ENCODE peak calls at places on chromosomes 4 and X, in four cellular contexts. R is K562, M is A549, H is IMR-90. Z is an unnamed sample.
A peak's percentile ranks its signal among the peaks of the same experiment; 100 is the strongest.

GRCh38 chr4:87354168-87355102 is 31.8 kb upstream of the HSD17B13 start:
- DNase-seq in M (no peak), H (peak; percentile 42), R (no peak), Z (no peak)

GRCh38 chr4:7266525-7267292 is 74.4 kb downstream of the SORCS2 start:
- DNase-seq in M (peak; percentile 82), H (peak; percentile 92), R (no peak), Z (no peak)

GRCh38 chr4:76061421-76061820 is 13.1 kb upstream of the ART3 start:
- DNase-seq in H (no peak), R (no peak), M (no peak), Z (no peak)

GRCh38 chr4:102449751-102450352 is 51.3 kb upstream of the NFKB1 start:
- DNase-seq in H (peak; percentile 64), R (peak; percentile 64), M (peak; percentile 62), Z (peak; percentile 45)

GRCh38 chr4:8221476-8221875 is 22.4 kb downstream of the SH3TC1 start:
- DNase-seq in M (no peak), H (peak; percentile 10), R (no peak), Z (peak; percentile 46)

GRCh38 chr4:184732126-184732525 is 1.8 kb downstream of the CENPU start:
- DNase-seq in R (peak; percentile 9), H (peak; percentile 35), M (no peak), Z (no peak)

GRCh38 chr4:169311643-169312365 is 41.0 kb upstream of the SH3RF1 start:
- DNase-seq in R (peak; percentile 46), H (peak; percentile 59), M (peak; percentile 45), Z (peak; percentile 30)

GRCh38 chr4:3328814-3329663 is 36.2 kb downstream of the RGS12 start:
- DNase-seq in M (no peak), H (no peak), R (no peak), Z (no peak)

GRCh38 chrX:104270916-104271512 is 16.3 kb upstream of the ESX1 start:
- DNase-seq in M (peak; percentile 58), R (peak; percentile 33), H (peak; percentile 22), Z (no peak)

GRCh38 chrX:19810809-19811208 is 76.6 kb downstream of the SH3KBP1 start:
- DNase-seq in H (peak; percentile 48), R (no peak), M (no peak), Z (no peak)

GRCh38 chrX:23434356-23434884 is 99.8 kb downstream of the PTCHD1 start:
- DNase-seq in H (peak; percentile 2), R (no peak), M (no peak), Z (no peak)

GRCh38 chr4:154088741-154089140 is 299.9 kb upstream of the SFRP2 start:
- DNase-seq in M (no peak), R (no peak), H (no peak), Z (no peak)

GRCh38 chrX:131675596-131676194 is 131.8 kb downstream of the OR13H1 start:
- DNase-seq in R (peak; percentile 39), H (peak; percentile 1), M (peak; percentile 34), Z (no peak)

GRCh38 chr4:152041304-152041703 is 280.5 kb upstream of the GATB start:
- DNase-seq in M (no peak), R (no peak), H (no peak), Z (no peak)

GRCh38 chr4:133865606-133866327 is 335.8 kb downstream of the PABPC4L start:
- DNase-seq in H (peak; percentile 99), M (peak; percentile 61), R (peak; percentile 44), Z (no peak)

GRCh38 chr4:20760053-20760452 is 59.8 kb downstream of the PACRGL start:
- DNase-seq in M (peak; percentile 1), H (no peak), R (peak; percentile 49), Z (no peak)

GRCh38 chr4:185640809-185641675 is 105.7 kb upstream of the PDLIM3 start:
- DNase-seq in H (peak; percentile 82), R (peak; percentile 43), M (peak; percentile 70), Z (peak; percentile 12)

GRCh38 chrX:118182050-118182449 is 65.4 kb upstream of the KLHL13 start:
- DNase-seq in M (no peak), H (peak; percentile 15), R (no peak), Z (no peak)

GRCh38 chr4:87041142-87041541 is 106.3 kb downstream of the AFF1 start:
- DNase-seq in M (no peak), H (peak; percentile 52), R (no peak), Z (no peak)

GRCh38 chrX:41734530-41734929 is 10.5 kb downstream of the GPR82 start:
- DNase-seq in H (peak; percentile 20), M (peak; percentile 30), R (peak; percentile 37), Z (no peak)

GRCh38 chrX:49226946-49227345 is 6.2 kb downstream of the CACNA1F start:
- DNase-seq in H (no peak), R (no peak), M (no peak), Z (no peak)

GRCh38 chrX:115690554-115691216 is 129.7 kb downstream of the PLS3 start:
- DNase-seq in M (peak; percentile 69), R (peak; percentile 59), H (peak; percentile 79), Z (peak; percentile 23)

GRCh38 chrX:23792861-23793553 is 10.0 kb downstream of the SAT1 start:
- DNase-seq in H (no peak), R (no peak), M (no peak), Z (no peak)

GRCh38 chr4:1337376-1337831 is 9.6 kb upstream of the UVSSA start:
- DNase-seq in H (peak; percentile 51), M (no peak), R (peak; percentile 12), Z (no peak)

GRCh38 chr4:6277139-6277802 is 7.6 kb downstream of the WFS1 start:
- DNase-seq in M (no peak), R (no peak), H (no peak), Z (no peak)

GRCh38 chrX:122641826-122642225 is 542.3 kb upstream of the GRIA3 start:
- DNase-seq in M (no peak), H (no peak), R (no peak), Z (no peak)

DNA sequence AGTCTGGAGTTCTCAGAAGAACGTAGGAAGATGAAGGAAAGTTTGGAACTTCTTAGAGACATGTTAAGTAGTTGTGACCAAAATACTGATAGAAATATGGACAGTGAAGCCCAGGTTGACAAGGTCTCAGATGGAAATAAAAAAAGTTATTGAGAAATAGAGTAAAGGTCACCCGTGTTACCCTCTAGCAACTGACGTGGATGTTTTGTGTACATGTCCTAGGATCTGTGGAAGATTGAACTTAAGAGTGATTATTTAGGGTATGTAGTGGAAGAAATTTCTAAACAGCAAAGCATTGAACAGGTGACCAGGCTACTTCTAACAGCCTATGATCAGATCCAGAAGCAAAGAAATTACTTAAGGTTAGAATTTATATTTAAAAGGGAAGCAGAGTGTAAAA is 1020.4 kb downstream of the FSTL5 start:
- DNase-seq in R (no peak), H (no peak), M (no peak), Z (no peak)
- TF ChIP-seq RCOR1 in R (no peak), H (no peak), M (no peak), Z (no peak)

DNA sequence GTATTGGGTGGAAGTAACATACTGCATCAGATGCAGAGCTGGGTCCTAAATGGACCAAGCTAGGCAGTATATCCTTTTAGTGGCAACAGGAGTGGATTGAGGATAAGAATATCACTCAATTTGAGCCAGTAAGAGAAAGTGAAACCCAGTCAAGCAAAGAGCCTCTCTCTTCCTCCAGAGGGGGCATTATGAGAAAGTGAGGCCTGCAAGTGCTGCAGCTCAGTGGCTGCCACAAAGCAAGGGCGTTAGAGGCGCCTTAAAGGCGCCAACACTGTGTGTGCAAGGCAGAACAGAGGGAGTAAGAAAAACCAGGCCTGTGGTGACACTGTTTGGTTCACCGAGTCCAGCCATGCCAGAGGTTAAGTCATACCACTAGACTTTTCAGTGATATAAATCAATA is 17.5 kb downstream of the STX18 start:
- DNase-seq in H (peak; percentile 11), M (no peak), R (peak; percentile 19), Z (peak; percentile 76)
- TF ChIP-seq RCOR1 in H (no peak), M (no peak), R (no peak), Z (no peak)

GRCh38 chr4:61149278-61149677 is 50.8 kb upstream of the ADGRL3 start:
- DNase-seq in R (peak; percentile 5), M (no peak), H (peak; percentile 13), Z (no peak)
- TF ChIP-seq RCOR1 in R (no peak), M (no peak), H (no peak), Z (no peak)

GRCh38 chr4:138957302-138957701 is 58.3 kb upstream of the NOCT start:
- DNase-seq in M (no peak), H (no peak), R (no peak), Z (no peak)
- TF ChIP-seq RCOR1 in M (no peak), H (no peak), R (no peak), Z (no peak)

GRCh38 chrX:147900349-147900748 is 11.4 kb upstream of the FMR1 start:
- DNase-seq in M (no peak), R (no peak), H (no peak), Z (no peak)
- TF ChIP-seq RCOR1 in M (no peak), R (no peak), H (no peak), Z (no peak)